ENCODE peak calls at places on chromosomes 12 and 14, in seven cellular contexts. W is RPMI7951, Y is NCI-H1105, L is GM12891, V is left kidney, G is left colon, H is amygdala. B is an unnamed sample.

GRCh38 chr14:50714452-50715073 is 46.5 kb upstream of the SAV1 start:
- DNase-seq in H (no peak), W (peak), L (no peak), G (no peak), Y (no peak), V (peak), B (no peak)

GRCh38 chr12:121741743-121742142 is 29.2 kb downstream of the TMEM120B start:
- DNase-seq in W (no peak), G (no peak), Y (no peak), H (no peak), V (no peak), L (no peak), B (no peak)

GRCh38 chr14:75559451-75560187 is 18.8 kb upstream of the FLVCR2 start:
- DNase-seq in W (peak), L (no peak), V (no peak), Y (peak), H (no peak), G (no peak), B (no peak)

GRCh38 chr14:92760524-92760805 is 12.0 kb upstream of the LGMN start:
- DNase-seq in Y (no peak), W (no peak), H (no peak), L (no peak), V (no peak), G (no peak), B (no peak)

GRCh38 chr12:3615862-3616261 is 124.9 kb downstream of the PRMT8 start:
- DNase-seq in H (no peak), Y (no peak), L (no peak), W (no peak), G (no peak), V (no peak), B (no peak)

GRCh38 chr12:6821674-6822433 is at the start of gene GPR162:
- DNase-seq in W (peak), L (no peak), H (no peak), Y (peak), V (peak), G (no peak), B (peak)

GRCh38 chr12:57772429-57773322 is at the start of gene EEF1AKMT3:
- DNase-seq in V (peak), G (peak), Y (no peak), W (peak), L (no peak), H (peak), B (peak)

GRCh38 chr14:104035300-104035699 is 50.2 kb upstream of the ASPG start:
- DNase-seq in H (no peak), Y (peak), V (no peak), W (no peak), G (no peak), L (no peak), B (no peak)

GRCh38 chr14:99159341-99160340 is 112.4 kb downstream of the BCL11B start:
- DNase-seq in L (no peak), G (no peak), H (no peak), W (no peak), Y (no peak), V (no peak), B (peak)

GRCh38 chr14:71751264-71751663 is 181.0 kb upstream of the RGS6 start:
- DNase-seq in H (no peak), G (no peak), W (peak), V (no peak), Y (no peak), L (no peak), B (no peak)

GRCh38 chr12:95151821-95152220 is 65.4 kb downstream of the FGD6 start:
- DNase-seq in L (no peak), W (no peak), Y (peak), H (no peak), G (no peak), V (no peak), B (no peak)

GRCh38 chr12:2550470-2551090 is 244.2 kb upstream of the FKBP4 start:
- DNase-seq in H (no peak), L (no peak), G (no peak), Y (peak), W (no peak), V (peak), B (peak)

GRCh38 chr12:8687846-8688601 is 9.8 kb upstream of the RIMKLB start:
- DNase-seq in L (no peak), W (peak), G (peak), H (peak), Y (peak), V (peak), B (peak)

GRCh38 chr12:98852181-98852580 is 207.1 kb downstream of the APAF1 start:
- DNase-seq in L (no peak), H (no peak), V (no peak), Y (no peak), W (no peak), G (no peak), B (no peak)

GRCh38 chr12:4562034-4562657 is at the start of gene DYRK4:
- DNase-seq in L (no peak), V (peak), H (peak), W (peak), Y (peak), G (peak), B (peak)

GRCh38 chr12:2998789-2999264 is 39.6 kb downstream of the TEAD4 start:
- DNase-seq in W (peak), G (no peak), L (no peak), Y (no peak), H (no peak), V (peak), B (no peak)

GRCh38 chr12:28104893-28105864 is 85.1 kb upstream of the CCDC91 start:
- DNase-seq in L (no peak), Y (no peak), H (no peak), G (no peak), W (no peak), V (peak), B (no peak)

GRCh38 chr12:65986047-65986446 is 144.5 kb downstream of the LLPH start:
- DNase-seq in G (no peak), Y (no peak), L (no peak), W (no peak), H (no peak), V (no peak), B (no peak)

GRCh38 chr14:50520947-50521815 is 11.2 kb downstream of the MAP4K5 start:
- DNase-seq in W (peak), G (no peak), L (no peak), Y (no peak), V (no peak), H (no peak), B (no peak)

GRCh38 chr12:97716356-97716755 is 253.8 kb downstream of the RMST start:
- DNase-seq in L (no peak), G (no peak), V (peak), W (no peak), H (no peak), Y (no peak), B (no peak)

GRCh38 chr14:104937694-104938365 is 13.2 kb downstream of the PLD4 start:
- DNase-seq in V (no peak), Y (no peak), G (no peak), L (no peak), H (no peak), W (no peak), B (no peak)

GRCh38 chr14:31127690-31128089 is 79.9 kb downstream of the HECTD1 start:
- DNase-seq in H (no peak), G (no peak), V (peak), Y (no peak), W (no peak), L (no peak), B (no peak)

GRCh38 chr14:81062816-81063215 is 107.4 kb downstream of the TSHR start:
- DNase-seq in H (no peak), L (no peak), W (peak), G (no peak), V (peak), Y (no peak), B (no peak)

GRCh38 chr12:13273097-13273496 is 76.6 kb downstream of the EMP1 start:
- DNase-seq in L (no peak), V (no peak), H (no peak), Y (no peak), W (no peak), G (no peak), B (no peak)

GRCh38 chr12:76042147-76042546 is 10.6 kb upstream of the PHLDA1 start:
- DNase-seq in V (no peak), H (no peak), L (no peak), G (no peak), W (no peak), Y (no peak), B (no peak)

GRCh38 chr14:26204954-26205479 is 392.8 kb downstream of the NOVA1 start:
- DNase-seq in W (no peak), L (no peak), G (peak), V (peak), Y (peak), H (no peak), B (peak)